ENCODE peak calls at places on chromosomes 1 and 21, in ten cellular contexts. M is Karpas-422, L is endodermal cell, P is cardiac muscle cell, Q is astrocyte, G is neuronal stem cell, T is Peyer's patch, R is HCT116, V is pancreas, D is HL-60. U is an unnamed sample.

GRCh38 chr1:48236716-48237470 is 14.4 kb downstream of the SLC5A9 start:
- DNase-seq in Q (peak), L (peak), P (peak), V (no peak), R (peak), T (no peak), D (no peak), M (peak), G (peak), U (no peak)

GRCh38 chr1:226708342-226708780 is 30.7 kb downstream of the ITPKB start:
- DNase-seq in R (no peak), L (no peak), D (no peak), Q (peak), V (no peak), M (no peak), P (peak), G (no peak), T (no peak), U (no peak)

GRCh38 chr1:48470506-48470905 is 1.5 kb downstream of the SPATA6 start:
- DNase-seq in V (peak), D (no peak), Q (peak), P (peak), R (no peak), G (no peak), L (peak), T (no peak), M (no peak), U (peak)

GRCh38 chr1:209885403-209886218 is 52.4 kb upstream of the SYT14 start:
- DNase-seq in M (no peak), Q (peak), P (no peak), L (no peak), G (no peak), T (no peak), D (peak), R (no peak), V (no peak), U (no peak)

GRCh38 chr1:24380508-24380907 is 33.1 kb downstream of the STPG1 start:
- DNase-seq in M (no peak), R (no peak), T (no peak), Q (no peak), P (no peak), G (no peak), V (no peak), D (no peak), L (peak), U (no peak)

GRCh38 chr1:218613105-218613504 is 268.0 kb downstream of the TGFB2 start:
- DNase-seq in V (no peak), G (no peak), L (no peak), R (no peak), T (no peak), Q (no peak), M (no peak), P (no peak), D (no peak), U (no peak)

GRCh38 chr1:109712321-109712864 is 342 bp downstream of the GSTM5 start:
- DNase-seq in G (no peak), Q (no peak), D (no peak), T (no peak), V (no peak), M (no peak), L (no peak), R (no peak), P (no peak), U (no peak)

GRCh38 chr1:162276493-162276892 is 100.2 kb downstream of the SPATA46 start:
- DNase-seq in M (peak), R (peak), T (no peak), L (no peak), P (peak), V (no peak), Q (no peak), G (no peak), D (no peak), U (no peak)

GRCh38 chr1:68570859-68571258 is 74.0 kb upstream of the DEPDC1 start:
- DNase-seq in P (peak), M (no peak), V (no peak), Q (no peak), L (no peak), G (no peak), D (no peak), T (no peak), R (no peak), U (no peak)

GRCh38 chr1:39933956-39934941 is 20.7 kb upstream of the MFSD2A start:
- DNase-seq in L (no peak), D (peak), R (no peak), T (peak), G (no peak), M (no peak), V (peak), P (peak), Q (peak), U (peak)

GRCh38 chr1:39525366-39526165 is 34.1 kb downstream of the BMP8A start:
- DNase-seq in R (no peak), M (peak), P (no peak), T (peak), Q (no peak), L (no peak), V (no peak), D (no peak), G (no peak), U (no peak)

GRCh38 chr1:10528066-10529014 is 53.6 kb downstream of the PEX14 start:
- DNase-seq in Q (peak), G (no peak), M (no peak), D (no peak), P (peak), V (peak), T (no peak), R (peak), L (peak), U (peak)

GRCh38 chr1:53593758-53594380 is 134.7 kb downstream of the DMRTB1 start:
- DNase-seq in M (peak), P (peak), R (no peak), G (peak), V (no peak), D (no peak), Q (no peak), L (peak), T (no peak), U (no peak)

GRCh38 chr21:22145555-22145954 is 1147.3 kb downstream of the NCAM2 start:
- DNase-seq in D (no peak), Q (no peak), G (no peak), P (no peak), R (no peak), M (no peak), V (no peak), L (no peak), T (no peak), U (no peak)

GRCh38 chr1:201602413-201603265 is 63.7 kb downstream of the NAV1 start:
- DNase-seq in P (peak), Q (peak), G (no peak), R (no peak), L (no peak), M (no peak), V (no peak), T (no peak), D (no peak), U (peak)

GRCh38 chr1:173024543-173024942 is 26.2 kb downstream of the TNFSF18 start:
- DNase-seq in D (no peak), M (no peak), T (no peak), R (no peak), Q (no peak), P (no peak), G (no peak), L (no peak), V (no peak), U (no peak)

GRCh38 chr1:222464841-222465210 is 83.1 kb downstream of the HHIPL2 start:
- DNase-seq in L (peak), T (peak), Q (peak), D (peak), M (peak), V (peak), R (peak), P (peak), G (peak), U (peak)

GRCh38 chr1:19811206-19811851 is 3.8 kb downstream of the RNF186 start:
- DNase-seq in Q (peak), T (peak), G (no peak), V (peak), D (no peak), R (peak), L (peak), M (peak), P (peak), U (peak)

GRCh38 chr1:59057211-59057694 is 239.6 kb upstream of the FGGY start:
- DNase-seq in G (no peak), L (peak), M (no peak), D (peak), P (peak), R (no peak), Q (peak), T (no peak), V (peak), U (peak)

GRCh38 chr1:115277276-115277675 is 60.8 kb downstream of the NGF start:
- DNase-seq in L (no peak), D (no peak), R (peak), P (peak), G (no peak), Q (peak), V (no peak), M (no peak), T (no peak), U (no peak)

GRCh38 chr1:246302671-246303317 is 204.3 kb downstream of the SMYD3 start:
- DNase-seq in L (no peak), T (no peak), V (no peak), P (no peak), D (no peak), M (no peak), G (no peak), R (no peak), Q (peak), U (no peak)

GRCh38 chr21:46391773-46392172 is 66.9 kb upstream of the DIP2A start:
- DNase-seq in T (no peak), R (no peak), Q (no peak), D (no peak), G (no peak), P (no peak), M (no peak), L (no peak), V (no peak), U (no peak)

GRCh38 chr1:29344336-29344735 is 108.0 kb downstream of the PTPRU start:
- DNase-seq in D (no peak), L (no peak), M (no peak), T (no peak), V (no peak), Q (no peak), P (no peak), G (no peak), R (no peak), U (no peak)

GRCh38 chr1:17119076-17119743 is at the start of gene PADI2:
- DNase-seq in R (peak), G (peak), Q (no peak), D (peak), L (peak), P (peak), T (peak), V (peak), M (peak), U (peak)

GRCh38 chr1:85328713-85329376 is 52.4 kb upstream of the BCL10 start:
- DNase-seq in P (peak), D (no peak), G (peak), L (peak), R (peak), M (no peak), T (no peak), V (no peak), Q (peak), U (no peak)

GRCh38 chr1:225942574-225942973 is 1.6 kb upstream of the LEFTY2 start:
- DNase-seq in V (no peak), T (no peak), L (peak), D (no peak), P (no peak), G (no peak), Q (no peak), R (no peak), M (no peak), U (no peak)

GRCh38 chr1:226378071-226378470 is 29.8 kb downstream of the PARP1 start:
- DNase-seq in V (no peak), L (no peak), D (no peak), M (no peak), T (no peak), Q (peak), P (peak), G (no peak), R (no peak), U (no peak)

GRCh38 chr1:198595765-198596164 is 43.1 kb upstream of the PTPRC start:
- DNase-seq in D (no peak), T (no peak), Q (no peak), G (no peak), V (no peak), L (no peak), P (no peak), M (no peak), R (no peak), U (no peak)

GRCh38 chr1:211741799-211742198 is 66.4 kb upstream of the NEK2 start:
- DNase-seq in L (no peak), Q (peak), V (no peak), R (no peak), M (no peak), D (no peak), P (no peak), T (no peak), G (no peak), U (no peak)

GRCh38 chr21:27033467-27033866 is 66.6 kb upstream of the ADAMTS5 start:
- DNase-seq in P (no peak), G (no peak), T (no peak), L (no peak), V (no peak), M (no peak), D (no peak), R (no peak), Q (no peak), U (no peak)

GRCh38 chr1:6040859-6041415 is 4.8 kb upstream of the KCNAB2 start:
- DNase-seq in D (no peak), P (no peak), G (no peak), R (no peak), M (no peak), L (no peak), Q (no peak), V (no peak), T (no peak), U (no peak)
- H3K27ac ChIP-seq in D (no peak), P (no peak), G (no peak), R (no peak), M (no peak), L (no peak), Q (no peak), V (no peak), T (no peak), U (no peak)

GRCh38 chr1:56255516-56256181 is 323.7 kb downstream of the PLPP3 start:
- DNase-seq in D (peak), R (no peak), Q (peak), T (no peak), G (no peak), M (no peak), V (peak), L (no peak), P (peak), U (peak)
- H3K27ac ChIP-seq in D (no peak), R (no peak), Q (no peak), T (peak), G (no peak), M (no peak), V (no peak), L (no peak), P (no peak), U (no peak)

GRCh38 chr1:182181167-182181572 is 119.7 kb upstream of the ZNF648 start:
- DNase-seq in R (peak), P (no peak), G (no peak), T (no peak), M (no peak), L (no peak), Q (no peak), D (no peak), V (peak), U (no peak)
- H3K27ac ChIP-seq in R (no peak), P (no peak), G (no peak), T (no peak), M (no peak), L (no peak), Q (no peak), D (no peak), V (peak), U (no peak)

DNA sequence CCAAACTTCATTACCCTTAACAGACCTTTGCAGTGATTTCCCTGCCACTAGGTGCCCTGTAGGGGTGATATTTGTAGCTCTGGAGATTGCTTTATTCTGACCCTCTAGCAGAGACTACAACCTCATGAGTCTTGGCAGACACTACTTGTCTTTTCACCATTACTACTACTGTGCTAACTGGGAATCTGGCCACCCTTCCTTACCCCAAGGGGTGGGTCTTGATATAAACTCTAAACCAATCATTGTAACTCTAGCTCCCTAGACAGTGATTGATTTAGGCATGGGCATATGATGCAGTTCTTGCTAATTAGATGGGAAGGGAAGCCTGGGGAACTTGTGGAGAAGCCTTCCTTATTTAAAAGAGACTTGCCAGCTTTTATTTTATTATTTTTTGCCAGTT is 3.9 kb downstream of the KPNA6 start:
- DNase-seq in G (no peak), P (peak), D (no peak), T (no peak), L (no peak), Q (peak), R (no peak), V (no peak), M (no peak), U (no peak)
- H3K27ac ChIP-seq in G (no peak), P (no peak), D (no peak), T (no peak), L (no peak), Q (no peak), R (no peak), V (no peak), M (no peak), U (no peak)

GRCh38 chr1:15370781-15371467 is 38.8 kb upstream of the EFHD2 start:
- DNase-seq in G (no peak), Q (no peak), R (no peak), V (peak), P (peak), T (no peak), L (peak), M (no peak), D (no peak), U (no peak)

GRCh38 chr1:15368888-15369287 is 40.8 kb upstream of the EFHD2 start:
- DNase-seq in P (no peak), T (no peak), D (no peak), M (no peak), V (no peak), R (no peak), Q (no peak), L (no peak), G (no peak), U (no peak)

GRCh38 chr1:15370268-15370667 is 39.4 kb upstream of the EFHD2 start:
- DNase-seq in R (no peak), D (no peak), Q (no peak), G (no peak), L (no peak), P (no peak), M (no peak), T (no peak), V (no peak), U (no peak)

DNA sequence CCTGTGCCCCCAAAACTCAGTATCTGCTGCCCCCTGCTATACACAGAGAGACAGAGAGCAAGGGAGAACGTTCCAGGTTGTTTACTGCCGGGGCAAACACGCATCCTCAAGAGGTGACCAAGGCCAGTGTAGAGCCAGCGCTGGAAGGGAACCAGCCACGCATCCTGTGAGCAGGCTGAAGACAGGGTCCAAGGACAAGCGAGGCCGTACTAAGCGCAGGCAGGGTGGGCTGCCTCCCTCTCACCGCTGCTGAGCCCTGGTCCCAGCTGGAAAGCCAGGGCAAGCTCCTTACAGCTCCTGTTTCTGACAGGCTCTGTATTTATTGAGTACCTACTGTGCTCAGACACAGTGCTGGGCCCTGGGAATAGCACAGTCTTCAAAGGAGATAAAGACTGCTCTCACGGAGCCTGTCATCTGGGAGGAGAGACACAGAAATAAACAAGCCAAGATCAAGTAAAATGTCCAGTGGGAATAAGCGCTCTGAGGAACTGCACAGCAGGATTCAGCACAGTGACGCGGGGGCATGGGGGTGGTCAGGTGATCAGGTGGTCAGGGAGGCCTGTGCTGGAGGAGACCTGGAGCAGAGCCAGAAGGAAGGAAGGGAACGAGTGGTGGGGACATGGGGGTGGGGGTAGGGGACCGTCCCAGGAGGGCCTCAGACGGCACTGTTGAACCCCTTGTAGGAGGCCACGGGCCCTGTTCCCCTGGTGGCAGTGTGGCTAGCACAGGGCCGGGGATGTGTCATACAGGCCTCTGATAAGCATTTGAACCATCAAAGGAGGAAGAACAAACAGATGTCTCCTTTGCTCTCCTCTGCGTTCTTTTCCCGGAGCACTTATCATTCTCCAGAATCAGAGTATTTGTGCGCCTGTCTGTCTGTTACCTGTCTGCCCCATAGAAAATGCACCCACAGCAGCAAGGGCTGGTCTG is 37.8 kb upstream of the EFHD2 start:
- DNase-seq in T (no peak), R (no peak), L (peak), G (no peak), D (no peak), V (peak), P (no peak), Q (no peak), M (no peak), U (no peak)
- H3K27ac ChIP-seq in T (peak), R (no peak), L (no peak), G (no peak), D (no peak), V (peak), P (no peak), Q (no peak), M (no peak), U (no peak)

GRCh38 chr1:200184196-200184595 is 156.7 kb downstream of the NR5A2 start:
- DNase-seq in T (no peak), P (peak), L (no peak), V (peak), G (no peak), M (no peak), R (peak), D (peak), Q (peak), U (peak)
- H3K27ac ChIP-seq in T (no peak), P (no peak), L (peak), V (peak), G (no peak), M (no peak), R (no peak), D (peak), Q (no peak), U (no peak)

GRCh38 chr1:242219905-242220304 is 221.0 kb upstream of the MAP1LC3C start:
- DNase-seq in Q (no peak), L (no peak), V (no peak), R (no peak), M (no peak), G (no peak), P (no peak), D (no peak), T (no peak), U (no peak)
- H3K27ac ChIP-seq in Q (no peak), L (no peak), V (no peak), R (no peak), M (no peak), G (no peak), P (no peak), D (no peak), T (no peak), U (no peak)